ENCODE peak calls at places on chromosome 15, in four cellular contexts. W is esophagus squamous epithelium, R is left ventricle myocardium inferior, S is BJ. I is an unnamed sample.

GRCh38 chr15:58724471-58724870 is 25.0 kb downstream of the ADAM10 start:
- DNase-seq in R (no peak), S (no peak), W (no peak), I (no peak)

GRCh38 chr15:88906130-88906529 is 7.0 kb downstream of the MFGE8 start:
- DNase-seq in R (no peak), S (no peak), W (no peak), I (no peak)

GRCh38 chr15:67105991-67106763 is 40.8 kb downstream of the SMAD3 start:
- DNase-seq in R (no peak), W (no peak), S (no peak), I (no peak)

GRCh38 chr15:62742409-62743171 is 300.0 kb upstream of the TPM1 start:
- DNase-seq in R (peak; percentile 40), W (no peak), S (peak; percentile 84), I (no peak)

GRCh38 chr15:64842986-64843561 is 1.4 kb downstream of the PLEKHO2 start:
- DNase-seq in S (no peak), R (peak; percentile 69), W (no peak), I (peak; percentile 76)

GRCh38 chr15:95300958-95301357 is 1029.5 kb upstream of the NR2F2 start:
- DNase-seq in W (no peak), R (no peak), S (no peak), I (no peak)

GRCh38 chr15:93024293-93024692 is 64.7 kb downstream of the RGMA start:
- DNase-seq in W (no peak), S (no peak), R (no peak), I (no peak)

GRCh38 chr15:81752149-81752942 is 293.5 kb downstream of the MEX3B start:
- DNase-seq in S (no peak), R (peak; percentile 59), W (no peak), I (no peak)

GRCh38 chr15:55587321-55588069 is 650 bp downstream of the PYGO1 start:
- DNase-seq in W (no peak), R (peak; percentile 27), S (no peak), I (peak; percentile 55)

GRCh38 chr15:45134046-45134445 is 4.3 kb downstream of the DUOX1 start:
- DNase-seq in W (no peak), R (no peak), S (no peak), I (peak; percentile 40)
- H3K27me3 ChIP-seq in W (no peaks in the 10 kb centered on the region), R (peaks cover 72% of the 10 kb centered on the region), S (peaks cover 40% of the 10 kb centered on the region), I (peaks cover 52% of the 10 kb centered on the region)

GRCh38 chr15:28271697-28272250 is 50.2 kb downstream of the HERC2 start:
- DNase-seq in W (no peak), S (no peak), R (no peak), I (no peak)
- H3K4me3 ChIP-seq in W (no peak overlapping the region), S (no peak overlapping the region), R (no peak overlapping the region), I (no peak overlapping the region)

GRCh38 chr15:68432665-68433064 is 702 bp upstream of the ITGA11 start:
- DNase-seq in R (no peak), W (no peak), S (no peak), I (no peak)
- H3K27me3 ChIP-seq in R (peaks cover 70% of the 10 kb centered on the region), W (no peaks in the 10 kb centered on the region), S (peaks cover 29% of the 10 kb centered on the region), I (peaks cover 45% of the 10 kb centered on the region)

GRCh38 chr15:73628976-73629854 is 4.0 kb downstream of the NPTN start:
- DNase-seq in W (no peak), R (no peak), S (no peak), I (no peak)

GRCh38 chr15:73630030-73630429 is 3.2 kb downstream of the NPTN start:
- DNase-seq in S (no peak), W (no peak), R (no peak), I (no peak)

GRCh38 chr15:73632670-73633058 is 525 bp downstream of the NPTN start:
- DNase-seq in R (peak; percentile 31), S (no peak), W (no peak), I (peak; percentile 66)

GRCh38 chr15:73631915-73632669 is 1.1 kb downstream of the NPTN start:
- DNase-seq in S (no peak), W (no peak), R (no peak), I (no peak)

GRCh38 chr15:73630796-73631471 is 2.3 kb downstream of the NPTN start:
- DNase-seq in S (no peak), R (no peak), W (no peak), I (no peak)
- H3K4me3 ChIP-seq in S (peak overlapping the region; percentile 2), R (peak overlapping the region; percentile 96), W (peak overlapping the region; percentile 77), I (peak overlapping the region; percentile 86)

GRCh38 chr15:40927497-40928346 is 1.4 kb upstream of the DLL4 start:
- DNase-seq in S (no peak), R (no peak), W (no peak), I (no peak)
- H3K27me3 ChIP-seq in S (peaks cover 34% of the 10 kb centered on the region), R (peaks cover 72% of the 10 kb centered on the region), W (peaks cover 27% of the 10 kb centered on the region), I (peaks cover 69% of the 10 kb centered on the region)

I was measured in lower lobe of right lung.